ENCODE peak calls at places on chromosome 15, in four cellular contexts. B, O, Z and N are unnamed samples.
A peak's percentile ranks its signal among the peaks of the same experiment; 100 is the strongest.

GRCh38 chr15:63287109-63287508 is 9.7 kb downstream of the APH1B start:
- DNase-seq in B (no peak), O (no peak), Z (no peak), N (no peak)

GRCh38 chr15:55942332-55942731 is 51.1 kb downstream of the NEDD4 start:
- DNase-seq in B (no peak), O (no peak), Z (no peak), N (no peak)

GRCh38 chr15:99275061-99275460 is 23.8 kb downstream of the LRRC28 start:
- DNase-seq in B (no peak), O (no peak), Z (no peak), N (no peak)

GRCh38 chr15:55738715-55739114 is 4.2 kb downstream of the PRTG start:
- DNase-seq in B (no peak), O (no peak), Z (no peak), N (no peak)

GRCh38 chr15:92059036-92059970 is 205.8 kb downstream of the SLCO3A1 start:
- DNase-seq in B (no peak), O (no peak), Z (no peak), N (no peak)

GRCh38 chr15:67456677-67457529 is 64.0 kb upstream of the C15orf61 start:
- DNase-seq in B (peak; percentile 60), O (no peak), Z (peak; percentile 68), N (no peak)

GRCh38 chr15:83077487-83078230 is 10.6 kb upstream of the BTBD1 start:
- DNase-seq in B (no peak), O (no peak), Z (no peak), N (no peak)

GRCh38 chr15:34362047-34362773 is 4.8 kb downstream of the LPCAT4 start:
- DNase-seq in B (no peak), O (no peak), Z (no peak), N (no peak)

GRCh38 chr15:101044625-101045235 is 125.6 kb downstream of the LRRK1 start:
- DNase-seq in B (no peak), O (peak; percentile 67), Z (no peak), N (no peak)

DNA sequence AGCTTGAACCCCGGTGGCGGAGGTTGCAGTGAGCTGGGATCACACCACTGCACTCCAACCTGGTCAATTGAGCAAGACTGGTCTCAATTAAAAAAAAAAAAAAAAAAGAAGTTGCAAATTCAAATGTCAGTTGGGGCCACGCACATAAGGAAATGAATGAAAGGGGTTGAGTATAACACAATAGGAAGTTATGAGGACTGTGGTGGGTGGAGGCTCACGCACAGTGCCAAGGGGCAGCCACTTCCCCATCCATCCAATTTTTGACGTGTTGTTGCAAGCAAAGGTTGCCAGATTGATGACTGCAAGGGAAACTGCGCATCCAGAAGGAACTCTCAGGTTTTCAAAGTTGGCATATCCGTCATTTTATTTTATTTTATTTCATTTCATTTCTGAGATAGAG is 532.2 kb downstream of the NTRK3 start:
- DNase-seq in B (no peak), O (no peak), Z (no peak), N (no peak)
- H3K27ac ChIP-seq in B (no peak overlapping the region), O (no peak overlapping the region), Z (no peak overlapping the region), N (no peak overlapping the region)

GRCh38 chr15:70794596-70795310 is 31.4 kb upstream of the UACA start:
- DNase-seq in B (no peak), O (no peak), Z (no peak), N (no peak)
- H3K4me3 ChIP-seq in B (no peak overlapping the region), O (no peak overlapping the region), Z (no peak overlapping the region), N (no peak overlapping the region)

GRCh38 chr15:74240897-74241614 is 4.9 kb downstream of the CCDC33 start:
- DNase-seq in B (no peak), O (no peak), Z (no peak), N (no peak)

GRCh38 chr15:74240002-74240568 is 4.0 kb downstream of the CCDC33 start:
- DNase-seq in B (peak; percentile 31), O (no peak), Z (no peak), N (peak; percentile 55)

GRCh38 chr15:74243431-74243830 is 7.3 kb downstream of the CCDC33 start:
- DNase-seq in B (no peak), O (no peak), Z (no peak), N (no peak)

GRCh38 chr15:74244818-74245341 is 8.8 kb downstream of the CCDC33 start:
- DNase-seq in B (no peak), O (no peak), Z (no peak), N (no peak)

GRCh38 chr15:74242296-74242929 is 6.3 kb downstream of the CCDC33 start:
- DNase-seq in B (no peak), O (no peak), Z (no peak), N (no peak)
- H3K27ac ChIP-seq in B (no peak overlapping the region), O (no peak overlapping the region), Z (no peak overlapping the region), N (no peak overlapping the region)

GRCh38 chr15:59438891-59439290 is 905 bp downstream of the FAM81A start:
- DNase-seq in B (no peak), O (no peak), Z (no peak), N (no peak)

GRCh38 chr15:59437777-59438574 is at the start of gene FAM81A:
- DNase-seq in B (peak; percentile 34), O (no peak), Z (no peak), N (no peak)

GRCh38 chr15:59436774-59437472 is 1.1 kb upstream of the FAM81A start:
- DNase-seq in B (no peak), O (no peak), Z (no peak), N (no peak)

GRCh38 chr15:59439571-59439970 is 1.6 kb downstream of the FAM81A start:
- DNase-seq in B (no peak), O (no peak), Z (no peak), N (no peak)

GRCh38 chr15:59437473-59437776 is 561 bp upstream of the FAM81A start:
- DNase-seq in B (no peak), O (no peak), Z (no peak), N (no peak)
- H3K4me3 ChIP-seq in B (peak overlapping the region; percentile 57), O (peak overlapping the region; percentile 41), Z (peak overlapping the region; percentile 53), N (peak overlapping the region; percentile 66)

GRCh38 chr15:60972866-60973265 is 256.2 kb downstream of the RORA start:
- DNase-seq in B (no peak), O (no peak), Z (no peak), N (no peak)

GRCh38 chr15:60971719-60972118 is 257.4 kb downstream of the RORA start:
- DNase-seq in B (no peak), O (no peak), Z (no peak), N (no peak)

GRCh38 chr15:60970246-60971170 is 258.6 kb downstream of the RORA start:
- DNase-seq in B (peak; percentile 70), O (no peak), Z (no peak), N (no peak)

GRCh38 chr15:60973637-60974415 is 255.3 kb downstream of the RORA start:
- DNase-seq in B (no peak), O (no peak), Z (no peak), N (no peak)

DNA sequence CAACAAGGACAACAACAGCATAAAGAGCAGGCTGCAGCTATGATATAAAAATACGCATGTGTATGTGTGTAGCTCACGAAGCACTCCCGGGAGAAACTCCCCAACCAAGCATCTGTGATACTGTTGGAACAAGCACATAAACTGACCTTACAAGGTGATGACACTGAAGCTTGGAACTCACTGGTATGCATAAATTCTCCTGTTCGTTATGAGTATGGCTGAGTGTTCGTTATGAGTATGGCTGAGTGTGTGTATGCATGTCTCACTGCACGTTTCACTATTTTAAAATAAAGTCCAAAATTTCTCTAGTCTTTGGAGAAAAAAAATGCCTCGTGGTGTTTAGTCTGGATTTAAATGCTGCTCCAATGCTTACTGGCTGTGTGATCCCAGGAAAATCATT is 256.8 kb downstream of the RORA start:
- DNase-seq in B (no peak), O (no peak), Z (no peak), N (no peak)
- H3K27ac ChIP-seq in B (no peak overlapping the region), O (no peak overlapping the region), Z (no peak overlapping the region), N (no peak overlapping the region)

GRCh38 chr15:84864429-84864795 is 20.1 kb upstream of the SLC28A1 start:
- DNase-seq in B (no peak), O (no peak), Z (no peak), N (no peak)

GRCh38 chr15:84865074-84865569 is 19.3 kb upstream of the SLC28A1 start:
- DNase-seq in B (no peak), O (no peak), Z (no peak), N (no peak)

GRCh38 chr15:84862214-84862975 is 22.1 kb upstream of the SLC28A1 start:
- DNase-seq in B (no peak), O (no peak), Z (no peak), N (no peak)

GRCh38 chr15:84859651-84860050 is 24.8 kb upstream of the SLC28A1 start:
- DNase-seq in B (no peak), O (no peak), Z (no peak), N (no peak)

GRCh38 chr15:84863480-84864428 is 20.7 kb upstream of the SLC28A1 start:
- DNase-seq in B (no peak), O (no peak), Z (no peak), N (no peak)
- H3K4me3 ChIP-seq in B (no peak overlapping the region), O (peak overlapping the region; percentile 25), Z (no peak overlapping the region), N (no peak overlapping the region)